ENCODE peak calls at places on chromosomes 12 and 14, in five cellular contexts. X, Y, R, A and J are unnamed samples.

GRCh38 chr12:28535216-28535615 is 345.0 kb downstream of the CCDC91 start:
- DNase-seq in A (peak; percentile 46), R (no peak), Y (no peak), X (peak; percentile 76), J (no peak)

GRCh38 chr14:22737052-22737451 is 29.4 kb upstream of the OXA1L start:
- DNase-seq in A (no peak), X (no peak), R (no peak), Y (no peak), J (no peak)

GRCh38 chr12:89424846-89425245 is 72.5 kb upstream of the DUSP6 start:
- DNase-seq in Y (no peak), A (no peak), R (no peak), X (no peak), J (no peak)

GRCh38 chr12:9792185-9792900 is 31.6 kb upstream of the CD69 start:
- DNase-seq in R (no peak), A (no peak), Y (no peak), X (no peak), J (no peak)

GRCh38 chr12:40170593-40170992 is 54.2 kb upstream of the LRRK2 start:
- DNase-seq in X (no peak), Y (no peak), R (no peak), A (no peak), J (no peak)

GRCh38 chr12:75905975-75906374 is 125.6 kb downstream of the PHLDA1 start:
- DNase-seq in R (no peak), X (no peak), Y (no peak), A (no peak), J (no peak)

GRCh38 chr12:76402259-76402658 is 54.0 kb upstream of the BBS10 start:
- DNase-seq in A (no peak), Y (no peak), X (no peak), R (no peak), J (no peak)

GRCh38 chr14:100127853-100128455 is 31.5 kb downstream of the DEGS2 start:
- DNase-seq in Y (no peak), R (no peak), A (no peak), X (no peak), J (no peak)